ENCODE peak calls at places on chromosomes 6 and 20, in nine cellular contexts. Y, G, S, D, X, Z, A, M and T are unnamed samples.

GRCh38 chr6:21110684-21111398 is 482.7 kb upstream of the SOX4 start:
- DNase-seq in Y (no peak), G (no peak), S (no peak), D (no peak), X (no peak), Z (no peak), A (no peak), M (no peak), T (no peak)

GRCh38 chr20:44681796-44682566 is 30.5 kb upstream of the ADA start:
- DNase-seq in Y (no peak), G (no peak), S (no peak), D (no peak), X (no peak), Z (no peak), A (no peak), M (no peak), T (no peak)

GRCh38 chr6:43924222-43924702 is 154.3 kb downstream of the VEGFA start:
- DNase-seq in Y (no peak), G (peak; percentile 54), S (no peak), D (no peak), X (no peak), Z (no peak), A (no peak), M (no peak), T (peak; percentile 41)

GRCh38 chr6:115896538-115897129 is 164.1 kb downstream of the FRK start:
- DNase-seq in Y (peak; percentile 37), G (no peak), S (no peak), D (peak; percentile 62), X (no peak), Z (peak; percentile 14), A (peak; percentile 33), M (peak; percentile 42), T (no peak)

GRCh38 chr20:36120991-36121390 is 33.5 kb upstream of the EPB41L1 start:
- DNase-seq in Y (no peak), G (no peak), S (no peak), D (no peak), X (no peak), Z (no peak), A (no peak), M (no peak), T (no peak)

GRCh38 chr6:111207141-111207858 is 120.0 kb downstream of the SLC16A10 start:
- DNase-seq in Y (no peak), G (no peak), S (no peak), D (peak; percentile 6), X (no peak), Z (no peak), A (no peak), M (no peak), T (no peak)

GRCh38 chr6:5979650-5980427 is 26.9 kb downstream of the NRN1 start:
- DNase-seq in Y (no peak), G (no peak), S (no peak), D (no peak), X (no peak), Z (no peak), A (peak; percentile 59), M (no peak), T (no peak)

GRCh38 chr6:157143171-157143884 is 180.0 kb downstream of the TMEM242 start:
- DNase-seq in Y (peak; percentile 91), G (no peak), S (no peak), D (peak; percentile 12), X (peak; percentile 67), Z (no peak), A (no peak), M (no peak), T (no peak)

GRCh38 chr20:22302039-22302438 is 282.3 kb downstream of the FOXA2 start:
- DNase-seq in Y (no peak), G (no peak), S (no peak), D (no peak), X (no peak), Z (no peak), A (no peak), M (no peak), T (no peak)

GRCh38 chr6:47016916-47017315 is 25.2 kb downstream of the ADGRF1 start:
- DNase-seq in Y (no peak), G (no peak), S (no peak), D (no peak), X (no peak), Z (no peak), A (no peak), M (no peak), T (no peak)

GRCh38 chr6:56484669-56485068 is 158.0 kb downstream of the DST start:
- DNase-seq in Y (peak; percentile 45), G (no peak), S (no peak), D (peak; percentile 90), X (no peak), Z (no peak), A (no peak), M (no peak), T (no peak)

GRCh38 chr6:45436544-45437440 is 59.1 kb upstream of the SUPT3H start:
- DNase-seq in Y (peak; percentile 68), G (no peak), S (no peak), D (peak; percentile 65), X (no peak), Z (no peak), A (no peak), M (peak; percentile 64), T (no peak)

GRCh38 chr6:12022903-12023522 is 10.9 kb downstream of the HIVEP1 start:
- DNase-seq in Y (no peak), G (no peak), S (no peak), D (no peak), X (no peak), Z (no peak), A (no peak), M (no peak), T (no peak)

GRCh38 chr6:44642870-44643522 is 255.5 kb downstream of the CDC5L start:
- DNase-seq in Y (no peak), G (no peak), S (no peak), D (peak; percentile 88), X (no peak), Z (no peak), A (no peak), M (no peak), T (no peak)

GRCh38 chr6:109794201-109794926 is 103.3 kb downstream of the FIG4 start:
- DNase-seq in Y (peak; percentile 74), G (no peak), S (no peak), D (peak; percentile 77), X (no peak), Z (no peak), A (peak; percentile 32), M (no peak), T (no peak)

GRCh38 chr6:109610555-109610954 is 80.4 kb downstream of the AK9 start:
- DNase-seq in Y (peak; percentile 8), G (no peak), S (no peak), D (no peak), X (no peak), Z (no peak), A (no peak), M (no peak), T (no peak)

GRCh38 chr6:72724545-72724944 is 102.7 kb downstream of the KCNQ5 start:
- DNase-seq in Y (no peak), G (no peak), S (no peak), D (no peak), X (no peak), Z (no peak), A (no peak), M (peak; percentile 18), T (no peak)

GRCh38 chr20:46250772-46251171 is 57.5 kb downstream of the CDH22 start:
- DNase-seq in Y (no peak), G (no peak), S (no peak), D (no peak), X (no peak), Z (no peak), A (no peak), M (no peak), T (no peak)

DNA sequence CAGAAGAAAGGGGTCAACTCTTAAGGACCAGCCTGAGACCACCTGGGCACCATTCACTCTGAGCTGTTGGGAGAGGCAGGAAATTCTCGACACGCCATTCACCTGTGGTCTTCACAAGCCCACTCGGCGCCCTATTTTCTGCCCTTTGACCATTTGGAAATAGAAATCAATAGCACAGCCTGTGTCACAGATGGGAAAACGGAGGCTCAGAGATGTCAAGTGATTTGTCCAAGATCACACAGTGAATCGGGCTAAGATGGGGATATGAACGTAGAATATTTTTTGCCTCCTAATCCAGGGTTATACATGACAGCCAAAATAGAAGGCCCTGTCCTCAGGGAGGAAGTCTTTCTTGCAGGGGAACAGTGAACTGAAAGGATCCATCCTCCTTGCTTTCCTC is 3.0 kb upstream of the APOBEC2 start:
- DNase-seq in Y (no peak), G (no peak), S (no peak), D (no peak), X (no peak), Z (no peak), A (no peak), M (no peak), T (no peak)
- H3K27ac ChIP-seq in Y (no peak overlapping the region), G (no peak overlapping the region), S (no peak overlapping the region), D (no peak overlapping the region), X (peak overlapping the region; percentile 74), Z (no peak overlapping the region), A (no peak overlapping the region), M (no peak overlapping the region), T (no peak overlapping the region)

DNA sequence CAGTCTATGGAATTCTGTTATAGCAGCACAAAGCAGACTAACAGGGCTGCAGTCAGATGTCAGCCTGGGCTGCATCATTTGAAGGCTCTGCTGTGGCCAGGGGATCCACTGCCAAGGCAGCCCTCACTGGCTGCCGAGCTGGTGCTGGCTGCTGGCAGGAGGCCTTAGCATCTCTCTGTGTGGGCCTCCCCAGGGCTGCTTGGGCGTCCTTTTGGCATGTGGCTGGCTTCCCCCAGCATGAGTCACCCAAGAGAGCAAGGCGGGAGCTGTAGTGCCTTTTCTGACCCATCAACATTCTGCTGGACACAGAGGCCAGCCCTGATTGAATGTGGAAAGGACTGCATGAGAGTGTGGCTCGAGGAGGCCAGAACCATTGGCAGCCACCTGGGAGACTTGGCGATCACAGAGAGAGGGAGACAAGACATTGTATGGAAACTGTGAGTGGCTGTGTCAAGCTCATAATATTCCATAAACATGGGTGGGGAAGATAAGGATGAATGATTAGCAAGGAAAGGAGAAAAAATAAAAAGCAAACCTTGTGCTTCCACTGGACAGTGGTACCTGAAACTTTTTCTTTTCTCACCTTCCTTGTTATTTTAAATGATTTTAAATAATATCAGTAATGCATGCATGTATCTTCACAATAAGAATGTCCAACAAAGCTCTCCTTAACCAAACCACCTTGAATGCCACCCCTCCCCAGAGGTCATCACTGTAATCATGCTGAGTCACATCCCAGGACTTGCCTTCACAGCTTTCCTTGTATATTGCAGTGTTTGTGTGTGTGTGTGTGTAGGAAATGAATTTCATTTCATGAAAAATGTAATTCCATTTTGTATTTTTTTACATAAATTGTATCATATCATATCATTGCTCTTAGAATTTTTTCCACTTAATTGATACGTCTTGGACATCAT is 55.0 kb upstream of the VSX1 start:
- DNase-seq in Y (peak; percentile 37), G (peak; percentile 88), S (peak; percentile 76), D (peak; percentile 78), X (peak; percentile 87), Z (no peak), A (peak; percentile 67), M (no peak), T (peak; percentile 56)
- H3K27ac ChIP-seq in Y (no peak overlapping the region), G (peak overlapping the region; percentile 1), S (no peak overlapping the region), D (no peak overlapping the region), X (no peak overlapping the region), Z (no peak overlapping the region), A (peak overlapping the region; percentile 51), M (no peak overlapping the region), T (no peak overlapping the region)

GRCh38 chr6:10441004-10441654 is 26.3 kb upstream of the TFAP2A start:
- DNase-seq in Y (no peak), G (no peak), S (no peak), D (peak; percentile 98), X (no peak), Z (peak; percentile 63), A (peak; percentile 96), M (no peak), T (no peak)
- H3K27ac ChIP-seq in Y (no peak overlapping the region), G (no peak overlapping the region), S (no peak overlapping the region), D (peak overlapping the region; percentile 87), X (no peak overlapping the region), Z (no peak overlapping the region), A (peak overlapping the region; percentile 96), M (no peak overlapping the region), T (peak overlapping the region; percentile 51)

GRCh38 chr6:113539202-113539601 is 317.9 kb upstream of the MARCKS start:
- DNase-seq in Y (no peak), G (no peak), S (no peak), D (no peak), X (no peak), Z (no peak), A (no peak), M (no peak), T (no peak)
- H3K27ac ChIP-seq in Y (no peak overlapping the region), G (no peak overlapping the region), S (no peak overlapping the region), D (no peak overlapping the region), X (no peak overlapping the region), Z (no peak overlapping the region), A (no peak overlapping the region), M (no peak overlapping the region), T (no peak overlapping the region)